ENCODE peak calls at places on chromosomes 13 and 19, in seven cellular contexts. A is A549, S is right lobe of liver, M is colonic mucosa, X is lung, R is astrocyte, N is IMR-90. F is an unnamed sample.

GRCh38 chr19:18419699-18420460 is 682 bp downstream of the SSBP4 start:
- DNase-seq in A (no peak), S (no peak), M (peak; percentile 74), X (no peak), R (no peak), N (no peak), F (peak; percentile 84)

GRCh38 chr13:53782400-53783030 is 753.9 kb downstream of the OLFM4 start:
- DNase-seq in A (peak; percentile 35), S (no peak), M (peak; percentile 17), X (no peak), R (peak; percentile 18), N (peak; percentile 17), F (no peak)

GRCh38 chr13:50485979-50486935 is 357.2 kb downstream of the DLEU7 start:
- DNase-seq in A (no peak), S (no peak), M (no peak), X (no peak), R (peak; percentile 36), N (peak; percentile 22), F (no peak)

GRCh38 chr19:4870025-4870700 is 2.7 kb upstream of the PLIN3 start:
- DNase-seq in A (peak; percentile 93), S (no peak), M (peak; percentile 60), X (peak; percentile 57), R (peak; percentile 88), N (peak; percentile 92), F (no peak)

GRCh38 chr13:100604909-100605308 is 16.3 kb upstream of the GGACT start:
- DNase-seq in A (no peak), S (no peak), M (no peak), X (no peak), R (no peak), N (no peak), F (no peak)

GRCh38 chr19:37251308-37252229 is 33.6 kb downstream of the ZNF383 start:
- DNase-seq in A (peak; percentile 19), S (peak; percentile 70), M (peak; percentile 73), X (peak; percentile 67), R (peak; percentile 100), N (peak; percentile 97), F (peak; percentile 94)

GRCh38 chr13:76980075-76980718 is 11.7 kb upstream of the CLN5 start:
- DNase-seq in A (peak; percentile 59), S (peak; percentile 86), M (peak; percentile 82), X (peak; percentile 81), R (peak; percentile 11), N (peak; percentile 24), F (peak; percentile 87)

GRCh38 chr19:6765738-6766356 is 1.4 kb downstream of the SH2D3A start:
- DNase-seq in A (peak; percentile 44), S (peak; percentile 69), M (peak; percentile 94), X (peak; percentile 92), R (no peak), N (no peak), F (peak; percentile 96)

GRCh38 chr19:1445932-1446712 is 3.8 kb upstream of the APC2 start:
- DNase-seq in A (peak; percentile 52), S (peak; percentile 58), M (no peak), X (no peak), R (no peak), N (no peak), F (peak; percentile 74)

GRCh38 chr13:39269411-39269810 is 231.2 kb downstream of the NHLRC3 start:
- DNase-seq in A (no peak), S (no peak), M (no peak), X (no peak), R (no peak), N (no peak), F (no peak)

GRCh38 chr19:2888739-2889224 is 11.9 kb upstream of the ZNF57 start:
- DNase-seq in A (no peak), S (no peak), M (no peak), X (no peak), R (no peak), N (no peak), F (peak; percentile 79)

GRCh38 chr19:46299004-46299509 is 2.2 kb downstream of the HIF3A start:
- DNase-seq in A (peak; percentile 90), S (peak; percentile 93), M (peak; percentile 99), X (peak; percentile 96), R (peak; percentile 41), N (peak; percentile 50), F (peak; percentile 99)

GRCh38 chr19:33177417-33177976 is 16.6 kb upstream of the LRP3 start:
- DNase-seq in A (peak; percentile 88), S (no peak), M (no peak), X (no peak), R (no peak), N (no peak), F (no peak)

GRCh38 chr19:6041071-6041470 is 63.1 kb upstream of the RANBP3 start:
- DNase-seq in A (no peak), S (no peak), M (no peak), X (no peak), R (no peak), N (no peak), F (peak; percentile 22)

GRCh38 chr19:8307400-8307964 is 676 bp downstream of the CD320 start:
- DNase-seq in A (no peak), S (no peak), M (peak; percentile 45), X (no peak), R (no peak), N (no peak), F (peak; percentile 56)

GRCh38 chr13:23447927-23448326 is 14.4 kb upstream of the SACS start:
- DNase-seq in A (no peak), S (no peak), M (no peak), X (no peak), R (peak; percentile 60), N (peak; percentile 96), F (no peak)

GRCh38 chr19:42074513-42075363 is 1.2 kb upstream of the ZNF574 start:
- DNase-seq in A (peak; percentile 68), S (no peak), M (peak; percentile 52), X (no peak), R (no peak), N (no peak), F (peak; percentile 77)

GRCh38 chr19:50818859-50819472 is 4.6 kb downstream of the KLK1 start:
- DNase-seq in A (no peak), S (no peak), M (no peak), X (no peak), R (no peak), N (no peak), F (no peak)
- H3K27ac ChIP-seq in A (no peak overlapping the region), S (no peak overlapping the region), M (no peak overlapping the region), X (no peak overlapping the region), R (no peak overlapping the region), N (no peak overlapping the region), F (no peak overlapping the region)

GRCh38 chr19:44661205-44661604 is 10.1 kb upstream of the CEACAM19 start:
- DNase-seq in A (no peak), S (no peak), M (no peak), X (no peak), R (no peak), N (no peak), F (peak; percentile 46)
- H3K27ac ChIP-seq in A (peak overlapping the region; percentile 40), S (no peak overlapping the region), M (no peak overlapping the region), X (no peak overlapping the region), R (no peak overlapping the region), N (no peak overlapping the region), F (no peak overlapping the region)

GRCh38 chr13:113299951-113300350 is 2.9 kb downstream of the LAMP1 start:
- DNase-seq in A (no peak), S (peak; percentile 56), M (no peak), X (no peak), R (no peak), N (no peak), F (no peak)
- H3K27ac ChIP-seq in A (no peak overlapping the region), S (peak overlapping the region; percentile 53), M (no peak overlapping the region), X (no peak overlapping the region), R (no peak overlapping the region), N (no peak overlapping the region), F (no peak overlapping the region)

DNA sequence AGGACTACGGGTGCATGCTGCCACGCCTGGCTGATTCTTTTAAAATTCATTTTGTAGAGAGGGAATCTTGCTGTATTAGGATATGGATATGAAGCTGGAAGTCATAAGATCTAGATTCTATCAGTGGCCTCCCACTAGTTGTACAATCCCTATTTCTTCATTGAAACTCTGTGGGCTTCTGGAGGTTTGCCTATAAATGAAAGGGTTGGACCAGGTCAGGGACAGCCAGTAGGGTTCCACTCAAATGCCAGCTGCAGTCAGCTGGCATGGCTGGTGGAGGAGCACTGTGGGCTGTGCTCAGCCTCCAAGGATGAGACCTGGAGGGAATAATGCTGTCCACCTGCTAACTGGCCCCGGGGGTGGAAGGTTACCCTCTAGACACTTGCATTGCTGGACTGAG is 110.2 kb upstream of the GJB6 start:
- DNase-seq in A (no peak), S (no peak), M (no peak), X (no peak), R (no peak), N (no peak), F (no peak)
- H3K27ac ChIP-seq in A (no peak overlapping the region), S (no peak overlapping the region), M (no peak overlapping the region), X (no peak overlapping the region), R (no peak overlapping the region), N (no peak overlapping the region), F (no peak overlapping the region)

DNA sequence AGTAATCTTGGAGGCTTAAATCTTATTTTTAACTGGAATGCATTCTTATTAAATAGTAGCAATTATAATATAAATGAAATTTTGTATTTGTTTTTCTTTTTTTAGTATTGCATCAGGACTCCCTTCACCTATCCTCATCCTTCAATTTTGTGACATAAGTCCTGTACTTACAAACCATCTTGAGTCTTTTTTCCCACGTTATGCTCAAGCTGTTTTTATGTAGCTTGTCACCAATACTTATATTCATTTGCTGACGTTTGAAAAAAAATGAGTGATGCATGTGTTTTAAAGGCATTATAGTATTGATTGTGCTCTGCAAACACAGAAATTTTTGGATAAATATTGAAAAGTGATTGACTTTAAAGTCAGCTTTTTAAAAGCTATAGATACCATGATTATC is 888 bp downstream of the GPR18 start:
- DNase-seq in A (no peak), S (no peak), M (no peak), X (no peak), R (no peak), N (no peak), F (no peak)
- H3K27ac ChIP-seq in A (no peak overlapping the region), S (no peak overlapping the region), M (no peak overlapping the region), X (no peak overlapping the region), R (no peak overlapping the region), N (no peak overlapping the region), F (no peak overlapping the region)

GRCh38 chr19:30004403-30004802 is 62.4 kb downstream of the URI1 start:
- DNase-seq in A (no peak), S (no peak), M (no peak), X (no peak), R (no peak), N (no peak), F (no peak)
- H3K27ac ChIP-seq in A (no peak overlapping the region), S (no peak overlapping the region), M (no peak overlapping the region), X (no peak overlapping the region), R (no peak overlapping the region), N (no peak overlapping the region), F (no peak overlapping the region)

F was measured in kidney.